ENCODE peak calls at places on chromosomes 4 and X, in seven cellular contexts. P, F, C, R, E, A and L are unnamed samples.

GRCh38 chr4:168587326-168588125 is 90.7 kb downstream of the PALLD start:
- DNase-seq in F (peak; percentile 94), E (peak; percentile 87), C (no peak), P (no peak), A (no peak), R (no peak), L (no peak)

GRCh38 chr4:110629780-110630500 is 7.1 kb upstream of the PITX2 start:
- DNase-seq in F (no peak), A (no peak), C (no peak), P (no peak), R (no peak), E (peak; percentile 56), L (no peak)

GRCh38 chr4:113311047-113311446 is 261.6 kb downstream of the ANK2 start:
- DNase-seq in A (no peak), P (no peak), E (no peak), C (no peak), R (no peak), F (no peak), L (no peak)

GRCh38 chr4:35358001-35358584 is 886.2 kb downstream of the ARAP2 start:
- DNase-seq in R (no peak), F (no peak), A (no peak), P (no peak), C (no peak), E (no peak), L (no peak)

GRCh38 chr4:186192068-186192751 is 843 bp downstream of the CYP4V2 start:
- DNase-seq in R (no peak), F (peak; percentile 58), P (no peak), E (peak; percentile 46), C (peak; percentile 71), A (peak; percentile 15), L (no peak)

GRCh38 chrX:133414399-133415275 is 652 bp downstream of the GPC4 start:
- DNase-seq in C (no peak), A (peak; percentile 16), R (no peak), E (peak; percentile 16), F (no peak), P (no peak), L (no peak)

GRCh38 chr4:153522800-153523089 is 56.6 kb downstream of the TMEM131L start:
- DNase-seq in E (no peak), C (no peak), F (no peak), R (peak; percentile 19), P (no peak), A (no peak), L (no peak)

GRCh38 chr4:71814433-71814832 is 30.6 kb upstream of the GC start:
- DNase-seq in R (no peak), C (no peak), P (no peak), E (no peak), F (no peak), A (no peak), L (no peak)

GRCh38 chrX:18886344-18887161 is 97.4 kb downstream of the PHKA2 start:
- DNase-seq in F (peak; percentile 55), A (peak; percentile 62), P (peak; percentile 44), E (peak; percentile 51), R (peak; percentile 31), C (peak; percentile 83), L (peak; percentile 92)

GRCh38 chrX:112662559-112663427 is 16.9 kb downstream of the LHFPL1 start:
- DNase-seq in P (no peak), F (no peak), A (no peak), E (no peak), C (no peak), R (no peak), L (no peak)

GRCh38 chr4:109315341-109315740 is 12.9 kb upstream of the COL25A1 start:
- DNase-seq in R (no peak), C (no peak), F (no peak), E (no peak), A (no peak), P (no peak), L (no peak)

GRCh38 chr4:183146478-183146877 is 47.4 kb downstream of the WWC2 start:
- DNase-seq in P (no peak), F (no peak), C (no peak), A (peak; percentile 12), R (no peak), E (no peak), L (no peak)

GRCh38 chrX:48589482-48590162 is 7.7 kb upstream of the WDR13 start:
- DNase-seq in E (no peak), C (no peak), R (no peak), A (no peak), P (no peak), F (no peak), L (no peak)